ENCODE peak calls at places on chromosome 10, in four cellular contexts. M, R, D and N are unnamed samples.

GRCh38 chr10:131839351-131839750 is 61.5 kb upstream of the PPP2R2D start:
- DNase-seq in D (no peak), R (no peak), M (peak; percentile 41), N (no peak)

GRCh38 chr10:133275683-133276092 is 980 bp downstream of the ADAM8 start:
- DNase-seq in R (peak; percentile 53), D (no peak), M (no peak), N (no peak)

GRCh38 chr10:84118395-84119006 is 20.8 kb upstream of the GHITM start:
- DNase-seq in R (no peak), D (no peak), M (no peak), N (no peak)

GRCh38 chr10:71726673-71727428 is 7.3 kb upstream of the C10orf105 start:
- DNase-seq in D (no peak), R (peak; percentile 62), M (no peak), N (no peak)

GRCh38 chr10:56633876-56634452 is 272.9 kb upstream of the ZWINT start:
- DNase-seq in R (no peak), M (no peak), D (no peak), N (no peak)

GRCh38 chr10:132294196-132294520 is 13.6 kb downstream of the STK32C start:
- DNase-seq in M (peak; percentile 10), D (no peak), R (no peak), N (no peak)

GRCh38 chr10:83212632-83213349 is 926.5 kb upstream of the GHITM start:
- DNase-seq in M (no peak), D (no peak), R (no peak), N (no peak)

GRCh38 chr10:19432000-19432399 is 383.4 kb downstream of the MALRD1 start:
- DNase-seq in R (no peak), M (no peak), D (no peak), N (no peak)

GRCh38 chr10:133127291-133128125 is 32.5 kb upstream of the KNDC1 start:
- DNase-seq in R (no peak), D (no peak), M (peak; percentile 20), N (peak; percentile 78)

GRCh38 chr10:127740596-127740995 is 3.6 kb downstream of the FOXI2 start:
- DNase-seq in D (no peak), M (no peak), R (no peak), N (no peak)

GRCh38 chr10:132162590-132163277 is 24.0 kb upstream of the DPYSL4 start:
- DNase-seq in D (no peak), M (peak; percentile 52), R (no peak), N (no peak)

GRCh38 chr10:103395754-103396066 is 565 bp downstream of the ATP5MK start:
- DNase-seq in D (peak; percentile 31), M (no peak), R (no peak), N (no peak)

GRCh38 chr10:58385784-58386112 is 538 bp downstream of the TFAM start:
- DNase-seq in M (peak; percentile 51), D (peak; percentile 64), R (peak; percentile 15), N (peak; percentile 49)

GRCh38 chr10:6014241-6014761 is 37.0 kb upstream of the IL15RA start:
- DNase-seq in R (peak; percentile 81), D (peak; percentile 51), M (no peak), N (peak; percentile 27)

GRCh38 chr10:71831646-71832552 is 19.2 kb downstream of the PSAP start:
- DNase-seq in R (no peak), M (no peak), D (no peak), N (no peak)

GRCh38 chr10:42997849-42998165 is 79.1 kb upstream of the RET start:
- DNase-seq in M (no peak), D (no peak), R (no peak), N (no peak)

GRCh38 chr10:93757766-93758509 is at the start of gene LGI1:
- DNase-seq in M (no peak), R (no peak), D (no peak), N (no peak)

GRCh38 chr10:75096749-75097148 is 14.7 kb upstream of the SAMD8 start:
- DNase-seq in R (no peak), M (no peak), D (no peak), N (no peak)

GRCh38 chr10:71088054-71088453 is 124.3 kb upstream of the UNC5B start:
- DNase-seq in M (no peak), D (no peak), R (no peak), N (no peak)

GRCh38 chr10:49562893-49563292 is 24.0 kb upstream of the ERCC6 start:
- DNase-seq in M (no peak), R (no peak), D (no peak), N (no peak)

GRCh38 chr10:112687647-112688046 is 240.6 kb downstream of the VTI1A start:
- DNase-seq in D (no peak), M (no peak), R (no peak), N (no peak)

GRCh38 chr10:101087376-101087775 is 25.6 kb downstream of the KAZALD1 start:
- DNase-seq in R (no peak), M (no peak), D (no peak), N (no peak)

GRCh38 chr10:14659626-14660196 is 115.0 kb downstream of the FAM107B start:
- DNase-seq in M (peak; percentile 76), R (peak; percentile 45), D (no peak), N (no peak)

GRCh38 chr10:1382711-1383110 is 326.5 kb downstream of the WDR37 start:
- DNase-seq in M (no peak), D (no peak), R (no peak), N (no peak)

GRCh38 chr10:71243756-71244637 is 31.6 kb downstream of the UNC5B start:
- DNase-seq in D (no peak), R (no peak), M (peak; percentile 36), N (no peak)

GRCh38 chr10:128483216-128483615 is 357.0 kb upstream of the MKI67 start:
- DNase-seq in D (no peak), M (peak; percentile 40), R (no peak), N (no peak)

GRCh38 chr10:132664883-132665282 is 121.1 kb downstream of the NKX6-2 start:
- DNase-seq in R (no peak), D (no peak), M (peak; percentile 25), N (no peak)

GRCh38 chr10:52215745-52216361 is 98.2 kb upstream of the DKK1 start:
- DNase-seq in D (peak; percentile 76), R (no peak), M (no peak), N (peak; percentile 77)

GRCh38 chr10:72243822-72244437 is 27.9 kb upstream of the ASCC1 start:
- DNase-seq in M (peak; percentile 56), R (no peak), D (no peak), N (peak; percentile 19)

GRCh38 chr10:69907517-69907916 is 105.8 kb downstream of the COL13A1 start:
- DNase-seq in D (no peak), R (no peak), M (no peak), N (no peak)

GRCh38 chr10:57468886-57469432 is 798.7 kb downstream of the IPMK start:
- DNase-seq in R (no peak), M (no peak), D (no peak), N (no peak)

GRCh38 chr10:75428434-75429158 is 2.8 kb upstream of the LRMDA start:
- DNase-seq in D (no peak), R (no peak), M (no peak), N (no peak)

GRCh38 chr10:88755753-88756152 is 4.1 kb upstream of the LIPN start:
- DNase-seq in M (no peak), D (no peak), R (no peak), N (no peak)

GRCh38 chr10:60236869-60237524 is 152.7 kb downstream of the ANK3 start:
- DNase-seq in M (peak; percentile 77), R (no peak), D (no peak), N (no peak)

GRCh38 chr10:107144490-107144889 is 20.0 kb downstream of the SORCS1 start:
- DNase-seq in R (no peak), D (peak; percentile 74), M (no peak), N (no peak)

GRCh38 chr10:35882422-35883150 is 240.5 kb upstream of the FZD8 start:
- DNase-seq in D (no peak), M (no peak), R (no peak), N (no peak)

GRCh38 chr10:93542358-93542791 is 24.1 kb upstream of the FFAR4 start:
- DNase-seq in M (no peak), D (peak; percentile 90), R (no peak), N (no peak)

GRCh38 chr10:16867990-16868389 is 50.8 kb upstream of the RSU1 start:
- DNase-seq in D (no peak), R (no peak), M (no peak), N (no peak)
- H3K4me3 ChIP-seq in D (no peak overlapping the region), R (no peak overlapping the region), M (no peak overlapping the region), N (no peak overlapping the region)

GRCh38 chr10:118735294-118735693 is 19.5 kb downstream of the CACUL1 start:
- DNase-seq in M (no peak), D (no peak), R (no peak), N (no peak)

GRCh38 chr10:118729641-118730258 is 25.0 kb downstream of the CACUL1 start:
- DNase-seq in D (no peak), M (no peak), R (no peak), N (no peak)

GRCh38 chr10:118734477-118734876 is 20.3 kb downstream of the CACUL1 start:
- DNase-seq in D (no peak), R (no peak), M (no peak), N (no peak)

GRCh38 chr10:118730699-118731456 is 23.9 kb downstream of the CACUL1 start:
- DNase-seq in D (no peak), M (no peak), R (no peak), N (no peak)

GRCh38 chr10:118732253-118733194 is 22.2 kb downstream of the CACUL1 start:
- DNase-seq in M (no peak), D (no peak), R (no peak), N (no peak)
- H3K4me1 ChIP-seq in M (peaks cover 83% of the 10 kb centered on the region), D (peaks cover 23% of the 10 kb centered on the region), R (peaks cover 71% of the 10 kb centered on the region), N (peaks cover 23% of the 10 kb centered on the region)

GRCh38 chr10:110646417-110647135 is 2.4 kb downstream of the RBM20 start:
- DNase-seq in R (no peak), D (no peak), M (no peak), N (no peak)
- H3K4me3 ChIP-seq in R (no peak overlapping the region), D (peak overlapping the region; percentile 12), M (no peak overlapping the region), N (no peak overlapping the region)

GRCh38 chr10:79242620-79243152 is 104.6 kb upstream of the PPIF start:
- DNase-seq in M (peak; percentile 71), D (peak; percentile 88), R (peak; percentile 56), N (no peak)

GRCh38 chr10:79243211-79244067 is 103.8 kb upstream of the PPIF start:
- DNase-seq in D (peak; percentile 77), R (peak; percentile 58), M (peak; percentile 64), N (no peak)

GRCh38 chr10:79239930-79240713 is 107.1 kb upstream of the PPIF start:
- DNase-seq in R (no peak), D (peak; percentile 52), M (peak; percentile 67), N (peak; percentile 93)

GRCh38 chr10:79241990-79242619 is 105.2 kb upstream of the PPIF start:
- DNase-seq in D (peak; percentile 45), M (peak; percentile 85), R (no peak), N (no peak)

GRCh38 chr10:79241629-79241989 is 105.7 kb upstream of the PPIF start:
- DNase-seq in D (no peak), M (no peak), R (no peak), N (no peak)
- H3K4me1 ChIP-seq in D (peaks cover 57% of the 10 kb centered on the region), M (peaks cover 87% of the 10 kb centered on the region), R (peaks cover 25% of the 10 kb centered on the region), N (peaks cover 35% of the 10 kb centered on the region)